ENCODE peak calls at places on chromosomes 3 and 15, in six cellular contexts. E is AG09319, F is cardiac muscle cell, C is osteocyte, T is kidney, W is lower leg skin. R is an unnamed sample.

GRCh38 chr3:149489060-149489690 is 14.7 kb downstream of the TM4SF4 start:
- DNase-seq in W (no peak), E (no peak), T (no peak), F (peak), C (no peak), R (no peak)

GRCh38 chr3:46661776-46662766 is 31.4 kb downstream of the ALS2CL start:
- DNase-seq in W (peak), T (peak), E (no peak), F (no peak), C (peak), R (no peak)

GRCh38 chr15:40266828-40267304 is 16.0 kb downstream of the ANKRD63 start:
- DNase-seq in W (no peak), F (peak), T (peak), E (peak), C (no peak), R (no peak)

GRCh38 chr3:127233371-127233770 is 40.4 kb downstream of the PRR23E start:
- DNase-seq in W (no peak), T (no peak), E (no peak), C (peak), F (peak), R (no peak)

GRCh38 chr3:159637895-159638542 is 350.6 kb upstream of the IL12A start:
- DNase-seq in F (no peak), E (no peak), C (no peak), T (no peak), W (no peak), R (no peak)

GRCh38 chr15:93974804-93975481 is 256.4 kb upstream of the MCTP2 start:
- DNase-seq in F (peak), C (no peak), W (no peak), T (no peak), E (no peak), R (no peak)

GRCh38 chr15:35784745-35785144 is 238.8 kb upstream of the DPH6 start:
- DNase-seq in W (no peak), F (peak), E (no peak), T (no peak), C (no peak), R (no peak)

GRCh38 chr3:186267758-186268157 is 94.3 kb downstream of the DGKG start:
- DNase-seq in F (no peak), T (no peak), W (peak), C (no peak), E (no peak), R (no peak)

GRCh38 chr3:64203969-64204632 is 21.2 kb downstream of the PRICKLE2 start:
- DNase-seq in W (no peak), C (no peak), E (no peak), T (no peak), F (no peak), R (no peak)

GRCh38 chr3:48129921-48130320 is 58.3 kb downstream of the CDC25A start:
- DNase-seq in F (no peak), T (no peak), W (no peak), C (no peak), E (no peak), R (no peak)

GRCh38 chr15:43901485-43901884 is 74.7 kb downstream of the WDR76 start:
- DNase-seq in T (no peak), F (no peak), C (no peak), W (no peak), E (no peak), R (no peak)

GRCh38 chr3:105233056-105233455 is 133.7 kb upstream of the ALCAM start:
- DNase-seq in E (no peak), T (no peak), F (peak), C (no peak), W (no peak), R (no peak)

GRCh38 chr15:48373855-48374421 is 42.7 kb downstream of the DUT start:
- DNase-seq in C (peak), W (no peak), E (no peak), F (peak), T (no peak), R (no peak)

GRCh38 chr15:101452572-101452971 is 36.9 kb downstream of the PCSK6 start:
- DNase-seq in W (peak), C (no peak), E (no peak), F (no peak), T (peak), R (no peak)

GRCh38 chr3:22922317-22922716 is 280.8 kb upstream of the UBE2E2 start:
- DNase-seq in C (no peak), W (no peak), T (no peak), F (peak), E (no peak), R (no peak)

GRCh38 chr15:62920569-62921502 is 121.7 kb upstream of the TPM1 start:
- DNase-seq in F (peak), E (peak), W (no peak), C (no peak), T (no peak), R (no peak)

GRCh38 chr15:38699633-38700230 is 135.1 kb upstream of the RASGRP1 start:
- DNase-seq in W (no peak), F (peak), T (no peak), E (no peak), C (no peak), R (no peak)

GRCh38 chr15:32030795-32031194 is 480 bp downstream of the CHRNA7 start:
- DNase-seq in F (peak), T (no peak), E (no peak), W (no peak), C (no peak), R (no peak)

GRCh38 chr15:97036301-97036700 is 705.8 kb downstream of the NR2F2 start:
- DNase-seq in E (no peak), F (no peak), C (no peak), W (no peak), T (no peak), R (no peak)

GRCh38 chr3:132538072-132538471 is 59.0 kb upstream of the ACKR4 start:
- DNase-seq in T (no peak), F (no peak), W (no peak), E (no peak), C (no peak), R (no peak)

GRCh38 chr3:125150525-125151436 is 61.8 kb downstream of the SLC12A8 start:
- DNase-seq in T (no peak), W (no peak), F (peak), C (no peak), E (no peak), R (no peak)

GRCh38 chr15:31337352-31338031 is 10.9 kb downstream of the KLF13 start:
- DNase-seq in W (no peak), F (no peak), C (no peak), T (peak), E (no peak), R (no peak)

GRCh38 chr3:70053293-70053692 is 53.8 kb downstream of the SAMMSON start:
- DNase-seq in F (no peak), E (no peak), T (no peak), W (no peak), C (no peak), R (no peak)

GRCh38 chr3:34675383-34676120 is 877.1 kb downstream of the PDCD6IP start:
- DNase-seq in T (no peak), E (no peak), C (no peak), W (no peak), F (peak), R (no peak)

GRCh38 chr3:172046268-172046915 is 7.0 kb downstream of the FNDC3B start:
- DNase-seq in W (no peak), F (no peak), T (no peak), C (no peak), E (no peak), R (no peak)

GRCh38 chr3:24072193-24072592 is 127.1 kb downstream of the NR1D2 start:
- DNase-seq in T (no peak), F (no peak), E (no peak), W (no peak), C (no peak), R (no peak)

GRCh38 chr15:31732695-31733094 is 297.6 kb upstream of the CHRNA7 start:
- DNase-seq in W (no peak), C (no peak), T (no peak), E (no peak), F (no peak), R (no peak)

GRCh38 chr3:169604568-169604967 is 58.9 kb downstream of the MECOM start:
- DNase-seq in W (no peak), T (no peak), F (peak), C (no peak), E (no peak), R (no peak)
- TF ChIP-seq CTCF in W (no peak), T (no peak), F (peak), C (peak), E (peak), R (no peak)

GRCh38 chr3:195133462-195133861 is 137.5 kb downstream of the XXYLT1 start:
- DNase-seq in W (no peak), C (no peak), F (peak), E (peak), T (no peak), R (no peak)
- TF ChIP-seq CTCF in W (no peak), C (no peak), F (no peak), E (no peak), T (no peak), R (no peak)

GRCh38 chr15:28260317-28260716 is 61.7 kb downstream of the HERC2 start:
- DNase-seq in C (no peak), F (no peak), W (no peak), E (no peak), T (no peak), R (no peak)
- TF ChIP-seq CTCF in C (no peak), F (no peak), W (no peak), E (no peak), T (no peak), R (no peak)

GRCh38 chr3:38163117-38163870 is 2.0 kb upstream of the OXSR1 start:
- DNase-seq in F (no peak), W (peak), E (no peak), T (no peak), C (no peak), R (no peak)
- TF ChIP-seq CTCF in F (no peak), W (no peak), E (no peak), T (no peak), C (peak), R (peak)

DNA sequence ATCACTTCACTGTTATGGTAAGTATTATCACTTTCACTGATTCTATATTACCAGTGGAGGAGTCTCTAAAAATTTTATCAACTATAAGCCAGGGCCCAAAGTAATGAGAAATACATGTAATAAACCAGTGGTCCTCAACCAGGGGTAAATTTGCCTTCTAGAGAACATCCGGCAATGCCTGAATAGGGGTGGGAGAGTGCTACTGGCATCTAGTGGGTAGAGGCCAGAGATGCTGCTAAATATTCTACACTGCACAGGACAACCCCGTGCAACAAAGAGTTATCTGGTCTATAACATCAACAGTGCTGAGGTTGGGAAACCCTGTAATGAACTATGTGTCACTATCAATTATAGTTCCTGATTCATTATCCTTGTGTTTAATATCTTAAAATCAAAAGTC is 2.2 kb downstream of the LYSMD2 start:
- DNase-seq in C (no peak), F (no peak), E (no peak), W (no peak), T (no peak), R (no peak)
- TF ChIP-seq CTCF in C (no peak), F (no peak), E (no peak), W (no peak), T (no peak), R (no peak)

GRCh38 chr3:18290130-18290529 is 135.0 kb downstream of the SATB1 start:
- DNase-seq in W (no peak), T (no peak), F (no peak), E (no peak), C (no peak), R (no peak)

GRCh38 chr3:18297131-18297530 is 128.0 kb downstream of the SATB1 start:
- DNase-seq in T (no peak), F (no peak), C (no peak), E (no peak), W (no peak), R (no peak)

GRCh38 chr3:18300916-18301315 is 124.2 kb downstream of the SATB1 start:
- DNase-seq in T (no peak), C (no peak), W (no peak), F (no peak), E (no peak), R (no peak)

DNA sequence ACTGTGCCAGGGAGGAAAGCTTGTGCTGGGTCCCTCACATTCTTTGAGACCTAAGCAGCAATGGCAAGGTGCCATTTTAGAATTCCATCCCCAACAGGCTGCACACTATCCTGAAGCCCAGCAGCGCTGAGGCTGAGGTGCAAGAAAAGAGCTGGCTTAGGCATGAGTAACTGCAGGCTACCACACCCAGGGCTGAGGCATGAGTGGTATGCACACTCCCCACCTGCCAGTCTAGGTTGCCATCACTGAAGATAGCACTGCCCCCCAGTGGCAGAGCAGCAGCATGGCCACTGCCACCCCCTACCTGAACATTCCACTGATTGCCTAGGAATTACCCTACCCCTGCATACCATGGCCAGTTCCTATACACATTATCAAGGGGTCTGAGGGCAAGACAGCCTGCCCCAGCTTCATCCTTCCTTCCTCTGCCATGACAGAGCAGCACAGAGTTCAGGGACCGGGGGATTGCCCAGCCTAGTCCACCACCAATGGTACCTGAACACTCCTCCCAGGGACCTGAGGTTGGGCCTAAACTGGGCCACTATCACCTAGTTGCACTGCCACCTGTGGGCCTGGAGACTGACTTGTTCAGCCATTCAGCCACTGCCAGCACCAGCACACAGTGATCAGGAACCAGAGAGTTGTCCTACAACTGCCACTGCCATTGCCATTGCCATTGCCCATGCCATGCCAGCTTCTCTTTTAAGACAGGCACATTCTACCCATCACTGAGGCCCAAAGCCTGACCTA is 129.8 kb downstream of the SATB1 start:
- DNase-seq in F (peak), E (peak), T (peak), W (peak), C (no peak), R (no peak)
- TF ChIP-seq CTCF in F (peak), E (peak), T (peak), W (no peak), C (peak), R (peak)